ENCODE peak calls at places on chromosomes 5 and 9, in six cellular contexts. One of them, this sample, is unnamed.

GRCh38 chr5:134026521-134027202 is 21.9 kb upstream of the VDAC1 start:
- DNase-seq in tibial artery: no peak
- DNase-seq in GM13977: peak
- DNase-seq in LoVo: peak
- DNase-seq in left colon: peak
- DNase-seq in GM04504: peak
- DNase-seq in this sample: peak

GRCh38 chr5:171367424-171368370 is 20.0 kb upstream of the NPM1 start:
- DNase-seq in GM04504: peak
- DNase-seq in tibial artery: no peak
- DNase-seq in GM13977: peak
- DNase-seq in LoVo: no peak
- DNase-seq in left colon: no peak
- DNase-seq in this sample: no peak

GRCh38 chr5:145867806-145868205 is 5.0 kb downstream of the GRXCR2 start:
- DNase-seq in GM04504: no peak
- DNase-seq in left colon: no peak
- DNase-seq in tibial artery: no peak
- DNase-seq in GM13977: no peak
- DNase-seq in LoVo: no peak
- DNase-seq in this sample: no peak

GRCh38 chr5:176700239-176700847 is 53.1 kb downstream of the TSPAN17 start:
- DNase-seq in LoVo: no peak
- DNase-seq in GM04504: no peak
- DNase-seq in tibial artery: no peak
- DNase-seq in GM13977: no peak
- DNase-seq in left colon: no peak
- DNase-seq in this sample: no peak

GRCh38 chr5:865771-866170 is 15.0 kb upstream of the ZDHHC11 start:
- DNase-seq in tibial artery: no peak
- DNase-seq in GM04504: no peak
- DNase-seq in GM13977: no peak
- DNase-seq in LoVo: no peak
- DNase-seq in left colon: no peak
- DNase-seq in this sample: peak

GRCh38 chr5:14218897-14219573 is 75.9 kb downstream of the TRIO start:
- DNase-seq in GM04504: no peak
- DNase-seq in left colon: no peak
- DNase-seq in GM13977: no peak
- DNase-seq in LoVo: no peak
- DNase-seq in tibial artery: no peak
- DNase-seq in this sample: peak

GRCh38 chr9:133532937-133533668 is 1.4 kb upstream of the ADAMTSL2 start:
- DNase-seq in left colon: peak
- DNase-seq in tibial artery: peak
- DNase-seq in GM13977: peak
- DNase-seq in GM04504: no peak
- DNase-seq in LoVo: peak
- DNase-seq in this sample: peak

GRCh38 chr9:76374702-76375543 is 19.3 kb downstream of the RFK start:
- DNase-seq in GM04504: peak
- DNase-seq in LoVo: peak
- DNase-seq in left colon: peak
- DNase-seq in GM13977: no peak
- DNase-seq in tibial artery: peak
- DNase-seq in this sample: peak

GRCh38 chr9:73179594-73179993 is 27.9 kb downstream of the ANXA1 start:
- DNase-seq in GM04504: no peak
- DNase-seq in left colon: no peak
- DNase-seq in LoVo: peak
- DNase-seq in tibial artery: no peak
- DNase-seq in GM13977: no peak
- DNase-seq in this sample: no peak

GRCh38 chr5:65811004-65811403 is 89.0 kb downstream of the NLN start:
- DNase-seq in left colon: no peak
- DNase-seq in GM04504: no peak
- DNase-seq in GM13977: no peak
- DNase-seq in LoVo: peak
- DNase-seq in tibial artery: no peak
- DNase-seq in this sample: no peak

GRCh38 chr9:76528642-76529190 is 69.7 kb downstream of the GCNT1 start:
- DNase-seq in GM13977: no peak
- DNase-seq in LoVo: no peak
- DNase-seq in GM04504: no peak
- DNase-seq in tibial artery: no peak
- DNase-seq in left colon: no peak
- DNase-seq in this sample: no peak

GRCh38 chr5:59236448-59236847 is 653.6 kb downstream of the RAB3C start:
- DNase-seq in GM04504: no peak
- DNase-seq in LoVo: no peak
- DNase-seq in left colon: no peak
- DNase-seq in tibial artery: no peak
- DNase-seq in GM13977: no peak
- DNase-seq in this sample: no peak

GRCh38 chr5:13985736-13986418 is 41.4 kb upstream of the DNAH5 start:
- DNase-seq in GM13977: no peak
- DNase-seq in LoVo: peak
- DNase-seq in tibial artery: no peak
- DNase-seq in left colon: no peak
- DNase-seq in GM04504: peak
- DNase-seq in this sample: no peak